ENCODE peak calls at places on chromosomes 4 and X, in seven cellular contexts. O is stimulated activated CD4-positive, alpha-beta T cell treated with anti-CD3 and anti-CD28 coated beads, TNF-alpha, amount 100 ng/mL, for 24 hours; Y is A673; D is iris pigment epithelial cell; F is NCI-H510A treated with DMSO at 0.1 percent for 48 hours; G is NCI-H1092; L is left cardiac atrium. V is an unnamed sample.

GRCh38 chr4:152962160-152962559 is 26.0 kb downstream of the FHDC1 start:
- DNase-seq in O (no peak), Y (no peak), D (no peak), F (no peak), G (no peak), L (no peak), V (no peak)

GRCh38 chr4:107518076-107518475 is 202.0 kb downstream of the PAPSS1 start:
- DNase-seq in O (no peak), Y (no peak), D (no peak), F (no peak), G (no peak), L (no peak), V (no peak)

GRCh38 chrX:2414384-2414783 is 86.4 kb downstream of the DHRSX start:
- DNase-seq in O (no peak), Y (no peak), D (no peak), F (no peak), G (no peak), L (no peak), V (no peak)

GRCh38 chr4:174538123-174538875 is 16.0 kb upstream of the HPGD start:
- DNase-seq in O (no peak), Y (no peak), D (no peak), F (peak), G (no peak), L (no peak), V (no peak)

GRCh38 chr4:6297266-6297815 is 27.7 kb downstream of the WFS1 start:
- DNase-seq in O (no peak), Y (no peak), D (no peak), F (no peak), G (no peak), L (no peak), V (no peak)

GRCh38 chr4:57137261-57137660 is 27.1 kb upstream of the IGFBP7 start:
- DNase-seq in O (no peak), Y (no peak), D (peak), F (no peak), G (no peak), L (no peak), V (no peak)

GRCh38 chr4:105196523-105197145 is 50.0 kb downstream of the TET2 start:
- DNase-seq in O (no peak), Y (peak), D (peak), F (no peak), G (no peak), L (no peak), V (no peak)

GRCh38 chr4:1722551-1723071 is 1.3 kb downstream of the TACC3 start:
- DNase-seq in O (peak), Y (no peak), D (no peak), F (no peak), G (no peak), L (no peak), V (peak)

GRCh38 chr4:89837385-89837995 is 529 bp upstream of the SNCA start:
- DNase-seq in O (peak), Y (peak), D (peak), F (peak), G (peak), L (peak), V (no peak)

GRCh38 chr4:123856689-123857545 is 460.3 kb downstream of the SPRY1 start:
- DNase-seq in O (no peak), Y (peak), D (peak), F (peak), G (no peak), L (peak), V (peak)

GRCh38 chrX:150680974-150681373 is 12.2 kb upstream of the MTMR1 start:
- DNase-seq in O (no peak), Y (peak), D (peak), F (no peak), G (peak), L (no peak), V (no peak)

GRCh38 chr4:104966349-104967033 is 180.2 kb upstream of the TET2 start:
- DNase-seq in O (no peak), Y (peak), D (peak), F (peak), G (no peak), L (no peak), V (no peak)

GRCh38 chr4:52423967-52424366 is 235.1 kb downstream of the USP46 start:
- DNase-seq in O (no peak), Y (no peak), D (no peak), F (no peak), G (no peak), L (no peak), V (no peak)

GRCh38 chr4:163878336-163879121 is 384.0 kb downstream of the TMA16 start:
- DNase-seq in O (no peak), Y (no peak), D (no peak), F (no peak), G (no peak), L (no peak), V (no peak)

GRCh38 chrX:8404958-8405357 is 59.7 kb upstream of the VCX3B start:
- DNase-seq in O (no peak), Y (no peak), D (peak), F (no peak), G (no peak), L (no peak), V (no peak)

GRCh38 chr4:98909646-98910045 is 19.3 kb downstream of the EIF4E start:
- DNase-seq in O (no peak), Y (no peak), D (no peak), F (no peak), G (no peak), L (no peak), V (no peak)

GRCh38 chrX:9767375-9767774 is 1.7 kb upstream of the GPR143 start:
- DNase-seq in O (no peak), Y (peak), D (no peak), F (no peak), G (no peak), L (no peak), V (no peak)

GRCh38 chr4:6498511-6499240 is 26.3 kb upstream of the PPP2R2C start:
- DNase-seq in O (no peak), Y (no peak), D (no peak), F (no peak), G (no peak), L (no peak), V (no peak)

GRCh38 chr4:20831746-20832145 is 131.5 kb downstream of the PACRGL start:
- DNase-seq in O (no peak), Y (no peak), D (peak), F (no peak), G (no peak), L (no peak), V (no peak)

GRCh38 chr4:165208741-165209388 is 1.5 kb downstream of the KLHL2 start:
- DNase-seq in O (no peak), Y (peak), D (no peak), F (no peak), G (peak), L (no peak), V (no peak)

GRCh38 chrX:9923357-9923756 is 43.8 kb upstream of the CLDN34 start:
- DNase-seq in O (no peak), Y (no peak), D (no peak), F (no peak), G (no peak), L (no peak), V (no peak)

GRCh38 chr4:184193556-184194525 is 23.8 kb downstream of the ENPP6 start:
- DNase-seq in O (no peak), Y (no peak), D (no peak), F (no peak), G (no peak), L (no peak), V (no peak)

GRCh38 chr4:14916554-14917304 is 85.6 kb upstream of the CPEB2 start:
- DNase-seq in O (no peak), Y (peak), D (peak), F (no peak), G (no peak), L (peak), V (no peak)

GRCh38 chrX:46575991-46576392 is 2.4 kb downstream of the CHST7 start:
- DNase-seq in O (no peak), Y (peak), D (peak), F (no peak), G (no peak), L (peak), V (peak)

GRCh38 chr4:39616651-39617050 is 22.0 kb downstream of the SMIM14 start:
- DNase-seq in O (no peak), Y (no peak), D (no peak), F (no peak), G (no peak), L (no peak), V (no peak)

GRCh38 chrX:10071451-10072163 is 85.2 kb upstream of the CLCN4 start:
- DNase-seq in O (no peak), Y (peak), D (no peak), F (peak), G (peak), L (no peak), V (no peak)

GRCh38 chr4:182277402-182277801 is 34.2 kb downstream of the TENM3 start:
- DNase-seq in O (no peak), Y (no peak), D (peak), F (no peak), G (no peak), L (no peak), V (no peak)

GRCh38 chrX:34218063-34218462 is 85.9 kb upstream of the FAM47A start:
- DNase-seq in O (no peak), Y (no peak), D (no peak), F (no peak), G (no peak), L (no peak), V (no peak)

GRCh38 chr4:5101571-5101970 is 50.3 kb downstream of the STK32B start:
- DNase-seq in O (no peak), Y (no peak), D (no peak), F (no peak), G (no peak), L (no peak), V (no peak)

GRCh38 chrX:67604979-67605703 is 61.3 kb downstream of the AR start:
- DNase-seq in O (no peak), Y (no peak), D (peak), F (no peak), G (no peak), L (no peak), V (no peak)

GRCh38 chrX:66728818-66729271 is 90.0 kb upstream of the EDA2R start:
- DNase-seq in O (peak), Y (peak), D (peak), F (peak), G (no peak), L (peak), V (peak)

GRCh38 chr4:10108818-10109783 is 7.5 kb downstream of the WDR1 start:
- DNase-seq in O (peak), Y (no peak), D (peak), F (no peak), G (no peak), L (no peak), V (no peak)

GRCh38 chr4:2260336-2261109 is 1.4 kb downstream of the MXD4 start:
- DNase-seq in O (no peak), Y (no peak), D (no peak), F (no peak), G (no peak), L (peak), V (peak)

GRCh38 chr4:152090543-152090942 is 329.7 kb upstream of the GATB start:
- DNase-seq in O (no peak), Y (peak), D (no peak), F (no peak), G (no peak), L (no peak), V (peak)

GRCh38 chr4:127470290-127470809 is 162.4 kb upstream of the INTU start:
- DNase-seq in O (no peak), Y (no peak), D (no peak), F (no peak), G (no peak), L (no peak), V (no peak)

GRCh38 chr4:48832571-48832970 is 1.7 kb downstream of the OCIAD1 start:
- DNase-seq in O (no peak), Y (no peak), D (no peak), F (no peak), G (no peak), L (no peak), V (no peak)

GRCh38 chr4:118729287-118730286 is 44.4 kb downstream of the METTL14 start:
- DNase-seq in O (no peak), Y (peak), D (peak), F (no peak), G (no peak), L (no peak), V (no peak)

GRCh38 chr4:137370206-137370633 is 162.1 kb downstream of the PCDH18 start:
- DNase-seq in O (no peak), Y (no peak), D (peak), F (no peak), G (no peak), L (no peak), V (no peak)

GRCh38 chr4:119130365-119131065 is 5.1 kb upstream of the MYOZ2 start:
- DNase-seq in O (no peak), Y (no peak), D (peak), F (peak), G (no peak), L (no peak), V (no peak)